ENCODE peak calls at places on chromosomes 11 and 22, in ten cellular contexts. D, T, M, A, Y, R, E, K, N and V are unnamed samples.

GRCh38 chr11:123434262-123434661 is 4.2 kb downstream of the GRAMD1B start:
- DNase-seq in D (no peak), T (no peak), M (no peak), A (no peak), Y (no peak), R (no peak), E (no peak), K (no peak), N (no peak), V (no peak)

GRCh38 chr22:46573781-46574437 is 36.5 kb upstream of the CELSR1 start:
- DNase-seq in D (peak), T (no peak), M (no peak), A (no peak), Y (no peak), R (no peak), E (no peak), K (no peak), N (no peak), V (no peak)

GRCh38 chr11:86292912-86293606 is 9.0 kb upstream of the HIKESHI start:
- DNase-seq in D (no peak), T (no peak), M (no peak), A (no peak), Y (no peak), R (no peak), E (no peak), K (no peak), N (no peak), V (no peak)

GRCh38 chr11:122103366-122103765 is 12.6 kb downstream of the BLID start:
- DNase-seq in D (no peak), T (no peak), M (no peak), A (no peak), Y (no peak), R (no peak), E (no peak), K (no peak), N (no peak), V (no peak)

GRCh38 chr22:23781533-23781932 is 5.2 kb upstream of the SMARCB1 start:
- DNase-seq in D (no peak), T (no peak), M (no peak), A (no peak), Y (no peak), R (no peak), E (no peak), K (peak), N (no peak), V (peak)

GRCh38 chr11:114058026-114058706 is 1.3 kb upstream of the ZBTB16 start:
- DNase-seq in D (peak), T (no peak), M (no peak), A (no peak), Y (peak), R (no peak), E (no peak), K (peak), N (no peak), V (peak)

GRCh38 chr11:115652501-115652900 is 148.3 kb upstream of the CADM1 start:
- DNase-seq in D (no peak), T (no peak), M (no peak), A (no peak), Y (no peak), R (no peak), E (no peak), K (no peak), N (no peak), V (no peak)

GRCh38 chr11:10640308-10640707 is 53.2 kb downstream of the IRAG1 start:
- DNase-seq in D (no peak), T (no peak), M (no peak), A (no peak), Y (no peak), R (peak), E (no peak), K (peak), N (no peak), V (no peak)

GRCh38 chr11:118877487-118878173 is 6.1 kb upstream of the CXCR5 start:
- DNase-seq in D (no peak), T (no peak), M (no peak), A (no peak), Y (no peak), R (no peak), E (no peak), K (no peak), N (no peak), V (no peak)

GRCh38 chr11:113725883-113726405 is 19.8 kb upstream of the TMPRSS5 start:
- DNase-seq in D (no peak), T (no peak), M (no peak), A (no peak), Y (no peak), R (no peak), E (no peak), K (no peak), N (no peak), V (no peak)